ENCODE peak calls at places on chromosomes 4 and X, in nine cellular contexts. One of them, this sample, is unnamed.

GRCh38 chr4:138688531-138689181 is 326.9 kb upstream of the NOCT start:
- DNase-seq in fibroblast of the aortic adventitia: peak
- DNase-seq in GM12891: no peak
- DNase-seq in activated naive CD4-positive, alpha-beta T cell treated with anti-CD3 and anti-CD28 coated beads, Interleukin-2, amount 10 ng/mL, durations not matched to agents 7 days and 5 days: no peak
- DNase-seq in endothelial cell: no peak
- DNase-seq in foreskin fibroblast: no peak
- DNase-seq in fibroblast of pulmonary artery: no peak
- DNase-seq in AG09309: no peak
- DNase-seq in activated CD4-positive, alpha-beta T cell treated with anti-CD3 and anti-CD28 coated beads for 24 hours: no peak
- DNase-seq in this sample: no peak

GRCh38 chr4:148367756-148368155 is 74.5 kb downstream of the NR3C2 start:
- DNase-seq in fibroblast of the aortic adventitia: no peak
- DNase-seq in GM12891: no peak
- DNase-seq in activated naive CD4-positive, alpha-beta T cell treated with anti-CD3 and anti-CD28 coated beads, Interleukin-2, amount 10 ng/mL, durations not matched to agents 7 days and 5 days: no peak
- DNase-seq in endothelial cell: no peak
- DNase-seq in foreskin fibroblast: no peak
- DNase-seq in fibroblast of pulmonary artery: no peak
- DNase-seq in AG09309: no peak
- DNase-seq in activated CD4-positive, alpha-beta T cell treated with anti-CD3 and anti-CD28 coated beads for 24 hours: no peak
- DNase-seq in this sample: no peak

GRCh38 chr4:17111436-17111835 is 213.0 kb upstream of the LDB2 start:
- DNase-seq in fibroblast of the aortic adventitia: no peak
- DNase-seq in GM12891: no peak
- DNase-seq in activated naive CD4-positive, alpha-beta T cell treated with anti-CD3 and anti-CD28 coated beads, Interleukin-2, amount 10 ng/mL, durations not matched to agents 7 days and 5 days: no peak
- DNase-seq in endothelial cell: no peak
- DNase-seq in foreskin fibroblast: no peak
- DNase-seq in fibroblast of pulmonary artery: no peak
- DNase-seq in AG09309: no peak
- DNase-seq in activated CD4-positive, alpha-beta T cell treated with anti-CD3 and anti-CD28 coated beads for 24 hours: no peak
- DNase-seq in this sample: no peak

GRCh38 chr4:155047755-155048154 is 160.7 kb upstream of the NPY2R start:
- DNase-seq in fibroblast of the aortic adventitia: peak
- DNase-seq in GM12891: no peak
- DNase-seq in activated naive CD4-positive, alpha-beta T cell treated with anti-CD3 and anti-CD28 coated beads, Interleukin-2, amount 10 ng/mL, durations not matched to agents 7 days and 5 days: no peak
- DNase-seq in endothelial cell: no peak
- DNase-seq in foreskin fibroblast: no peak
- DNase-seq in fibroblast of pulmonary artery: peak
- DNase-seq in AG09309: no peak
- DNase-seq in activated CD4-positive, alpha-beta T cell treated with anti-CD3 and anti-CD28 coated beads for 24 hours: no peak
- DNase-seq in this sample: no peak

GRCh38 chr4:74632634-74633033 is 161.7 kb downstream of the BTC start:
- DNase-seq in fibroblast of the aortic adventitia: peak
- DNase-seq in GM12891: no peak
- DNase-seq in activated naive CD4-positive, alpha-beta T cell treated with anti-CD3 and anti-CD28 coated beads, Interleukin-2, amount 10 ng/mL, durations not matched to agents 7 days and 5 days: peak
- DNase-seq in endothelial cell: no peak
- DNase-seq in foreskin fibroblast: peak
- DNase-seq in fibroblast of pulmonary artery: peak
- DNase-seq in AG09309: peak
- DNase-seq in activated CD4-positive, alpha-beta T cell treated with anti-CD3 and anti-CD28 coated beads for 24 hours: no peak
- DNase-seq in this sample: no peak

GRCh38 chr4:164423819-164424218 is 330.1 kb upstream of the SMIM31 start:
- DNase-seq in fibroblast of the aortic adventitia: no peak
- DNase-seq in GM12891: no peak
- DNase-seq in activated naive CD4-positive, alpha-beta T cell treated with anti-CD3 and anti-CD28 coated beads, Interleukin-2, amount 10 ng/mL, durations not matched to agents 7 days and 5 days: no peak
- DNase-seq in endothelial cell: no peak
- DNase-seq in foreskin fibroblast: no peak
- DNase-seq in fibroblast of pulmonary artery: no peak
- DNase-seq in AG09309: no peak
- DNase-seq in activated CD4-positive, alpha-beta T cell treated with anti-CD3 and anti-CD28 coated beads for 24 hours: no peak
- DNase-seq in this sample: no peak

GRCh38 chr4:1400191-1400805 is 5.9 kb downstream of the NKX1-1 start:
- DNase-seq in fibroblast of the aortic adventitia: no peak
- DNase-seq in GM12891: peak
- DNase-seq in activated naive CD4-positive, alpha-beta T cell treated with anti-CD3 and anti-CD28 coated beads, Interleukin-2, amount 10 ng/mL, durations not matched to agents 7 days and 5 days: peak
- DNase-seq in endothelial cell: no peak
- DNase-seq in foreskin fibroblast: no peak
- DNase-seq in fibroblast of pulmonary artery: no peak
- DNase-seq in AG09309: no peak
- DNase-seq in activated CD4-positive, alpha-beta T cell treated with anti-CD3 and anti-CD28 coated beads for 24 hours: no peak
- DNase-seq in this sample: no peak

GRCh38 chr4:154595807-154596206 is 5.3 kb upstream of the FGA start:
- DNase-seq in fibroblast of the aortic adventitia: no peak
- DNase-seq in GM12891: no peak
- DNase-seq in activated naive CD4-positive, alpha-beta T cell treated with anti-CD3 and anti-CD28 coated beads, Interleukin-2, amount 10 ng/mL, durations not matched to agents 7 days and 5 days: no peak
- DNase-seq in endothelial cell: no peak
- DNase-seq in foreskin fibroblast: no peak
- DNase-seq in fibroblast of pulmonary artery: peak
- DNase-seq in AG09309: no peak
- DNase-seq in activated CD4-positive, alpha-beta T cell treated with anti-CD3 and anti-CD28 coated beads for 24 hours: no peak
- DNase-seq in this sample: no peak

GRCh38 chr4:183409956-183410355 is 34.5 kb upstream of the CDKN2AIP start:
- DNase-seq in fibroblast of the aortic adventitia: no peak
- DNase-seq in GM12891: no peak
- DNase-seq in activated naive CD4-positive, alpha-beta T cell treated with anti-CD3 and anti-CD28 coated beads, Interleukin-2, amount 10 ng/mL, durations not matched to agents 7 days and 5 days: no peak
- DNase-seq in endothelial cell: no peak
- DNase-seq in foreskin fibroblast: no peak
- DNase-seq in fibroblast of pulmonary artery: no peak
- DNase-seq in AG09309: no peak
- DNase-seq in activated CD4-positive, alpha-beta T cell treated with anti-CD3 and anti-CD28 coated beads for 24 hours: no peak
- DNase-seq in this sample: no peak

GRCh38 chr4:11843340-11843739 is 414.6 kb upstream of the HS3ST1 start:
- DNase-seq in fibroblast of the aortic adventitia: no peak
- DNase-seq in GM12891: no peak
- DNase-seq in activated naive CD4-positive, alpha-beta T cell treated with anti-CD3 and anti-CD28 coated beads, Interleukin-2, amount 10 ng/mL, durations not matched to agents 7 days and 5 days: no peak
- DNase-seq in endothelial cell: no peak
- DNase-seq in foreskin fibroblast: no peak
- DNase-seq in fibroblast of pulmonary artery: peak
- DNase-seq in AG09309: no peak
- DNase-seq in activated CD4-positive, alpha-beta T cell treated with anti-CD3 and anti-CD28 coated beads for 24 hours: no peak
- DNase-seq in this sample: no peak

GRCh38 chr4:112069110-112069509 is 76.1 kb upstream of the FAM241A start:
- DNase-seq in fibroblast of the aortic adventitia: peak
- DNase-seq in GM12891: no peak
- DNase-seq in activated naive CD4-positive, alpha-beta T cell treated with anti-CD3 and anti-CD28 coated beads, Interleukin-2, amount 10 ng/mL, durations not matched to agents 7 days and 5 days: no peak
- DNase-seq in endothelial cell: no peak
- DNase-seq in foreskin fibroblast: no peak
- DNase-seq in fibroblast of pulmonary artery: peak
- DNase-seq in AG09309: no peak
- DNase-seq in activated CD4-positive, alpha-beta T cell treated with anti-CD3 and anti-CD28 coated beads for 24 hours: no peak
- DNase-seq in this sample: no peak

GRCh38 chrX:69066021-69066757 is 99.1 kb downstream of the PJA1 start:
- DNase-seq in fibroblast of the aortic adventitia: no peak
- DNase-seq in GM12891: no peak
- DNase-seq in activated naive CD4-positive, alpha-beta T cell treated with anti-CD3 and anti-CD28 coated beads, Interleukin-2, amount 10 ng/mL, durations not matched to agents 7 days and 5 days: no peak
- DNase-seq in endothelial cell: no peak
- DNase-seq in foreskin fibroblast: no peak
- DNase-seq in fibroblast of pulmonary artery: no peak
- DNase-seq in AG09309: no peak
- DNase-seq in activated CD4-positive, alpha-beta T cell treated with anti-CD3 and anti-CD28 coated beads for 24 hours: no peak
- DNase-seq in this sample: peak

GRCh38 chr4:577499-578450 is 1.7 kb upstream of the TMEM271 start:
- DNase-seq in fibroblast of the aortic adventitia: no peak
- DNase-seq in GM12891: no peak
- DNase-seq in activated naive CD4-positive, alpha-beta T cell treated with anti-CD3 and anti-CD28 coated beads, Interleukin-2, amount 10 ng/mL, durations not matched to agents 7 days and 5 days: no peak
- DNase-seq in endothelial cell: no peak
- DNase-seq in foreskin fibroblast: peak
- DNase-seq in fibroblast of pulmonary artery: no peak
- DNase-seq in AG09309: no peak
- DNase-seq in activated CD4-positive, alpha-beta T cell treated with anti-CD3 and anti-CD28 coated beads for 24 hours: no peak
- DNase-seq in this sample: peak

GRCh38 chr4:1201851-1202525 is 29.6 kb upstream of the SPON2 start:
- DNase-seq in fibroblast of the aortic adventitia: no peak
- DNase-seq in GM12891: peak
- DNase-seq in activated naive CD4-positive, alpha-beta T cell treated with anti-CD3 and anti-CD28 coated beads, Interleukin-2, amount 10 ng/mL, durations not matched to agents 7 days and 5 days: peak
- DNase-seq in endothelial cell: no peak
- DNase-seq in foreskin fibroblast: peak
- DNase-seq in fibroblast of pulmonary artery: peak
- DNase-seq in AG09309: peak
- DNase-seq in activated CD4-positive, alpha-beta T cell treated with anti-CD3 and anti-CD28 coated beads for 24 hours: peak
- DNase-seq in this sample: no peak

GRCh38 chrX:1700757-1701156 is 85.9 kb downstream of the ASMT start:
- DNase-seq in fibroblast of the aortic adventitia: no peak
- DNase-seq in GM12891: no peak
- DNase-seq in activated naive CD4-positive, alpha-beta T cell treated with anti-CD3 and anti-CD28 coated beads, Interleukin-2, amount 10 ng/mL, durations not matched to agents 7 days and 5 days: no peak
- DNase-seq in endothelial cell: no peak
- DNase-seq in foreskin fibroblast: no peak
- DNase-seq in fibroblast of pulmonary artery: no peak
- DNase-seq in AG09309: no peak
- DNase-seq in activated CD4-positive, alpha-beta T cell treated with anti-CD3 and anti-CD28 coated beads for 24 hours: no peak
- DNase-seq in this sample: no peak

This sample was measured in H1.